ENCODE peak calls at places on chromosomes 16 and 17, in five cellular contexts. X, R, F, B and L are unnamed samples.

GRCh38 chr16:81748476-81749198 is 30.5 kb upstream of the PLCG2 start:
- DNase-seq in X (no peak), R (no peak), F (no peak), B (no peak), L (peak)

GRCh38 chr16:66511615-66512500 is 38.1 kb downstream of the TK2 start:
- DNase-seq in B (peak), F (peak), X (no peak), R (peak), L (peak)

GRCh38 chr17:52724578-52724977 is 566.1 kb upstream of the CA10 start:
- DNase-seq in R (no peak), X (no peak), B (no peak), F (no peak), L (peak)

GRCh38 chr17:9360610-9361571 is 214.7 kb downstream of the STX8 start:
- DNase-seq in X (no peak), F (peak), R (no peak), B (no peak), L (peak)

GRCh38 chr17:27384261-27384701 is 72.0 kb upstream of the KSR1 start:
- DNase-seq in R (no peak), B (no peak), F (peak), X (no peak), L (peak)

GRCh38 chr17:12732366-12732765 is 56.9 kb upstream of the ARHGAP44 start:
- DNase-seq in X (no peak), F (no peak), B (no peak), R (no peak), L (peak)

GRCh38 chr16:27383511-27384243 is 18.3 kb upstream of the IL21R start:
- DNase-seq in B (no peak), X (no peak), F (no peak), R (no peak), L (no peak)

GRCh38 chr16:4288148-4288921 is 15.5 kb upstream of the TFAP4 start:
- DNase-seq in F (peak), X (peak), B (peak), R (peak), L (peak)

GRCh38 chr16:29667755-29668154 is 4.7 kb downstream of the SPN start:
- DNase-seq in X (no peak), F (no peak), R (no peak), B (no peak), L (no peak)

GRCh38 chr16:89599902-89600301 is 13.5 kb upstream of the DPEP1 start:
- DNase-seq in X (no peak), B (peak), R (no peak), F (no peak), L (no peak)

GRCh38 chr16:19135896-19136438 is 22.2 kb downstream of the ITPRIPL2 start:
- DNase-seq in B (no peak), X (no peak), R (no peak), F (peak), L (peak)

GRCh38 chr17:5788266-5788900 is 204.1 kb upstream of the NLRP1 start:
- DNase-seq in R (no peak), B (no peak), F (peak), X (no peak), L (peak)

GRCh38 chr16:12239953-12240485 is 263.5 kb downstream of the SNX29 start:
- DNase-seq in F (peak), R (no peak), X (no peak), B (no peak), L (no peak)

GRCh38 chr16:61792194-61792904 is 243.9 kb downstream of the CDH8 start:
- DNase-seq in X (no peak), F (no peak), B (no peak), R (no peak), L (peak)

GRCh38 chr17:44362964-44363612 is 565 bp downstream of the FAM171A2 start:
- DNase-seq in X (no peak), B (peak), R (no peak), F (no peak), L (no peak)

GRCh38 chr17:72184805-72185204 is 64.0 kb downstream of the SOX9 start:
- DNase-seq in B (no peak), F (peak), X (no peak), R (no peak), L (no peak)

GRCh38 chr17:44826123-44826790 is 3.8 kb downstream of the GJC1 start:
- DNase-seq in F (no peak), R (no peak), B (no peak), X (no peak), L (no peak)

GRCh38 chr17:27502526-27503324 is 46.5 kb downstream of the KSR1 start:
- DNase-seq in R (no peak), F (peak), X (no peak), B (no peak), L (no peak)

GRCh38 chr17:65678534-65678933 is 117.1 kb upstream of the AXIN2 start:
- DNase-seq in B (no peak), R (no peak), F (no peak), X (no peak), L (no peak)

GRCh38 chr16:69017036-69017783 is 88.2 kb upstream of the HAS3 start:
- DNase-seq in X (no peak), F (peak), R (no peak), B (no peak), L (peak)

GRCh38 chr16:75288596-75289120 is 37.2 kb upstream of the BCAR1 start:
- DNase-seq in R (no peak), B (no peak), X (no peak), F (no peak), L (no peak)

GRCh38 chr16:21276090-21276489 is 2.0 kb downstream of the CRYM start:
- DNase-seq in X (no peak), R (no peak), F (no peak), B (peak), L (no peak)

GRCh38 chr16:29745126-29745852 is 501 bp downstream of the C16orf54 start:
- DNase-seq in B (no peak), X (no peak), F (no peak), R (no peak), L (no peak)

GRCh38 chr16:70151391-70151790 is 22.2 kb upstream of the CLEC18C start:
- DNase-seq in B (no peak), R (no peak), F (no peak), X (no peak), L (no peak)

GRCh38 chr17:81003711-81004335 is 12.2 kb downstream of the CHMP6 start:
- DNase-seq in R (no peak), B (no peak), F (no peak), X (no peak), L (no peak)

GRCh38 chr17:40952675-40953074 is 14.1 kb downstream of the KRT39 start:
- DNase-seq in X (no peak), B (no peak), R (no peak), F (peak), L (peak)

GRCh38 chr17:57037401-57037800 is 47.6 kb upstream of the AKAP1 start:
- DNase-seq in X (no peak), F (no peak), B (no peak), R (no peak), L (no peak)

GRCh38 chr17:40980594-40980993 is 3.5 kb downstream of the KRT40 start:
- DNase-seq in R (no peak), B (no peak), X (no peak), F (peak), L (peak)

DNA sequence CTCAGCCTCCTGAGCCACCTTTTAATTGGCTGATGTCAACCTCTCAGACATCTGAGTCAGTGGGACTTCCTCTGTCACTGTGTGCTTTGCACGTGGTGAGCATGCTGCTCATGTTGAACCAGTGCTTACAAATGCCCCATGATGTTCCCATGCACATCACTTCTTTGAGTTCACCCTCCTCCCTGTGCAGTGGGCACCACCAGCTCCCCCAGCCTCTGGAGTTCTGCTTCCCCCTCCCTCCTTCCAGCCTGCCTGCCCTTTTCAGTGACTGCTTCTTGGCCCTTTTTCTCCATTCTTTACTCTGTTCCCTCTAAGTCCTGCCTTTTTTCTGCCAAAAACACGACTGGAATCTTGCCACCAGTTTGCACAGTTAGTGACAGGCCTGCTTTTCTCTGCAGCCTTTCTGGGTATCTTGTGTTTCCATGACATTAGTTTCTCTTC is 41.6 kb downstream of the USP10 start:
- DNase-seq in R (no peak), F (peak), B (no peak), X (no peak), L (no peak)
- H3K18ac ChIP-seq in R (no peak), F (no peak), B (no peak), X (no peak), L (no peak)

DNA sequence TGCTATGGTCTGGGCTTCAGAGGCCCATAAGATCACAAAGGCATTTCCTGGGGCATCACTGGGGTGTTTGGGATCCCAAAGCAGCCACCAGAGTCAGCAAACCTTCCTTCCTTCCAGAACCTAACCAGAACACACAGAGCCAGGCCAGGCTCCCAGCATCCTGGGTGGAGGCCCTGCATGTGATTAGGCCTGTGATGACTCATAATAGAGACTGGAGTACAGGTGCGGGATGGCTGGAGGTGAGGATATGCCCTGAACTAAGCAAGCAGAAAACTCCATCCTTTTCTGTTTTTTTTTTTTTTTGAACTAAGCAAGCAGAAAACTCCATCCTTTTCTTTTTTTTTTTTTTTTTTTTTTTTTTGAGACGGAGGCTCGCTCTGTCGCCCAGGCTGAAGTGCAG is 17.7 kb upstream of the GFOD2 start:
- DNase-seq in R (no peak), X (no peak), B (no peak), F (no peak), L (no peak)
- H4K8ac ChIP-seq in R (no peak), X (no peak), B (no peak), F (no peak), L (no peak)

DNA sequence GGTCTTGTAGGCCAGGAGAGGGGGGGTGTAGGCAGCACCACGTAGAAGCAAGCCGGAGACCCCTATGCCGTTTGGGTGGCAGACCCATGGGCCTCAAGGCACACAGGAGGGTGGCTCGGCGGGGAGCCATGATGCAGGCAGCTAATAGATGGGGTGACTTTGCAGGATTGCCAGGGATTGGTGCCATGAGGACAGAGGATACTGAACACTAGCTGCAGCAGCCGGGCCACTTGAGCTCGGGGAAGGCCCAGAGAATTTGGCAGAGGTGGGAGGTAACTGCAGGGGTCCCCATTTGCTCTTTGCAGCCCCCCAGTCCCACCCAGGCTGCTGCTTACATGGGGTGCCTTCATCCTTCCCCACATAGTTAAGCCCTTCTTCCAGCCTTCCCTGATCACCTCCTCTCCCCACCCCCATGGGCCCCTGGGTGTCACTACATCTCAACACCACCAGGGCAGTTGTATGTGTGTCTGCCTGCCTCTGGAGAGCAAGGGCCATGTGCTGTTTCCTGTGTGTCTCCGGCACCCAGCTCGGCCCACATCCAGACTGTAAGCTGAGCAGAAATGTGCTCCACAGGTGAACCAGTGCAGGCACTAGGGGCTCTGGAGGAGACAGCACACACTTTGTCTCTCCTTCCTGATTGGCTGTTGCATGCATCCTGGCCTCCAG is 52.1 kb downstream of the SREBF1 start:
- DNase-seq in R (no peak), F (no peak), B (no peak), X (no peak), L (peak)
- H3K18ac ChIP-seq in R (no peak), F (no peak), B (no peak), X (peak), L (no peak)

DNA sequence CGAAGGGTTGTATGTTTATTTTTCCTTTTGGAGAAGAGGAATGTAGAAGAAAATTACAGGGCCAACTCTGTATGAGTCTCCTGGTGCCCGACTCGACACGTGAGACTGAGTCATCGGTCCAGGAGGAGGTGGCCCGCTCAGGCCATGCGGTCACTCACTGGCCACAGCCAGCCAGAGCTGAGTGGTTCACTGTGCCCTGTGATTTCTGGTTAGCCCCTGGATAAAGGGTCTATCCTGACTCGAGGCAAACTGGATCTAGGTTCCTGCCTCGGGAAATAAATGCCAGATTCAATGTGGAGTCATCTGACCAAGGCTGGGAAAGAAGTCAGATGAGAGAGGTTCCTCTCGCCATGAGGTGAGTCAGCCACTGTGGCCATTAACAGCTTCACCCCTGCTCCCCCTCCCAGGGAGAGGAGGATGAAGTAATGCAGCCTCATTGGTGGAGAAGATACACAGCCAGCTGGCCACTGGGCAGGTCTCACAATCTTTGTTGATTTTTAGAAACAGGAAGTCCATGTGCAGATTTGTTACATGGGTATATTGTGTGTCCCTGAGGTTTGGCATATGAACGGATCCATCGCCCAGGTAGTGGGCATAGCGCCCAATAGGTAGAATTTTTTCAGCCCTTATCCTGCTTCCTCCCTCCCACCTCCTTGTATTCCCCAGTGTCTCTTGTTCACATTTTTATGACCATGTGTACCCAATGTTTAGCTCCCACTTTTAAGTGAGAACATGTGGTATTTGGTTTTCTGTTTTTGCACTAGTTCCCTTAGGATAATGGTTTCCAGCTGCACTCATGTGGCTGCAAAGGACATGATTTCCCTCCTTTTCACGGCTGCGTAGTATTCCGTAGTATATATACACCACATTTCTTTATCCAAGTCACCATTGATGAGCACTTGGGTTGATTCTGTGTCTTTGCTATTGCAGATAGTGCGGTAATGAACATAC is 21.7 kb upstream of the USP36 start:
- DNase-seq in R (no peak), F (peak), B (no peak), X (no peak), L (peak)
- H4K8ac ChIP-seq in R (no peak), F (peak), B (no peak), X (no peak), L (no peak)

GRCh38 chr16:1613728-1614225 is 1.6 kb downstream of the CRAMP1 start:
- DNase-seq in F (no peak), R (no peak), X (peak), B (no peak), L (peak)

GRCh38 chr16:1615761-1616160 is 3.6 kb downstream of the CRAMP1 start:
- DNase-seq in B (no peak), X (no peak), R (no peak), F (peak), L (no peak)

GRCh38 chr16:1612320-1613111 is at the start of gene CRAMP1:
- DNase-seq in F (no peak), B (no peak), X (peak), R (no peak), L (peak)

GRCh38 chr16:1613240-1613639 is 1.1 kb downstream of the CRAMP1 start:
- DNase-seq in X (no peak), B (no peak), F (no peak), R (no peak), L (peak)

GRCh38 chr16:1614226-1615102 is 2.3 kb downstream of the CRAMP1 start:
- DNase-seq in B (peak), X (peak), R (no peak), F (peak), L (peak)
- H3K18ac ChIP-seq in B (no peak), X (peak), R (no peak), F (no peak), L (peak)

GRCh38 chr16:30747331-30747730 is 894 bp upstream of the PHKG2 start:
- DNase-seq in R (no peak), X (no peak), F (peak), B (no peak), L (no peak)
- H4K8ac ChIP-seq in R (no peak), X (no peak), F (peak), B (peak), L (peak)

DNA sequence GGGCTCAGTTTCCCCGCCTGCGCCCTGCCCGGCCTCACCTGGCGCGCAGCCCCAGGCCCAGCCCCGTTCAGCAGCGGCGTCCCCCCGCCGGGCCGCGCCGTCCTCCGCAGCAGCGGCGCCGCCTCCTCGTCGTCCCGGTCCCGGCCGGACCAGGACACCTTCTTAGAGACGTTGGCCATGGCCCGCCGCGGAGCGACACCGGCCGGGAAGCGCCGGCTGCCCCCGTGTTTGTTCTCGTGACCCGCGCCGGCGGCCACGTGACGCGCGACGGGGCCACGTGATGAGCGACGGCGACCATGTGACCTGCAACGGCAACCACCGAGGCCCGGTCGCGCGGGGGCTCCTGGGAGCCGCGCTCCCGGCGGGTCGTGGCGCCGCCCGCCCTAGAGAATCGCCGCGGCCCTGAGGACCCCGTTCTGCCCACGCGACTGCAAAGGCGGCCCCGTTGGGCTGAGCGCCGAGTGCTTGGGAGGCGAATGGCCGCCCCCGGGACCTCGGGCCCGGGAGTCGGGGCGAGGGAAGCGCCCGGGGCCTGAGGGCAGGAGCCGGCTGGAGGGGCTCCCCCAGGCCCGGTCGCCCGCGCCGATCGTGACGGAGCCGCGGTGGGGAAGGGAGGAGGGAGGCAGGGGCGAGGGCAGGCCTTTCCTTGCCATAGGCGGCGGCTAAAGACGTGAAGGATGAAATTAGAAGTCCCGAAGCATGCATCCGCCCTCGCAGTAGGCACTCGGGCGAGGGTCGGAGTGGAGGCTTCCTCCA is at the start of gene CLCN7:
- DNase-seq in X (peak), B (peak), F (peak), R (peak), L (peak)
- H3K18ac ChIP-seq in X (peak), B (peak), F (no peak), R (peak), L (peak)

DNA sequence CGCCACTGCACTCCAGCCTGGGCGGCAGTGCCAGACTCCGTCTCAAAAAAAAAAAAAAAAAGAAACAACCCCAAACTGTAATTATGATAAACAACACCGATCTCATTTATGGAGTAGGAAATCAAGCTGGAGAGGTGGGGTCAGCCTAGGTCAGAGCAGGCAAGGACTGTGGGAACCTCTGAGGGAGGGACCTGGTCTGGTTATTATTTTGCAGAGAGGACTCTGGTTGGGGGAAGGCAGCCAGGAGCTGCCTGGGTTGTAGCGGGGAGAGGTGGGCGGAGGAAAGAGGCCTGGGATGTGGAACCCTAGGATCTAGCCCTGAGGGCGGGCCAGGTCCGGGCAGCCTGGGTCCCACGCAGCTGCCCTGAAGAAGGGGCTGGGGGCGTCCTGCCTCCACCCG is 10.9 kb upstream of the HS3ST6 start:
- DNase-seq in X (no peak), F (no peak), R (no peak), B (no peak), L (no peak)
- H4K8ac ChIP-seq in X (no peak), F (peak), R (no peak), B (no peak), L (no peak)